ENCODE peak calls at places on chromosomes 3 and 15, in ten cellular contexts. One of them, this sample, is unnamed.

GRCh38 chr3:27544372-27544865 is 60.2 kb upstream of the SLC4A7 start:
- DNase-seq in HFFc6: peak
- DNase-seq in HFF-Myc: no peak
- DNase-seq in GM20000: no peak
- DNase-seq in LNCaP clone FGC: no peak
- DNase-seq in RWPE1: peak
- DNase-seq in nephron progenitor cell: no peak
- DNase-seq in fibroblast of pulmonary artery: peak
- DNase-seq in astrocyte: peak
- DNase-seq in astrocyte of the spinal cord: peak
- DNase-seq in this sample: peak

GRCh38 chr15:26048669-26049068 is 185.5 kb upstream of the ATP10A start:
- DNase-seq in RWPE1: no peak
- DNase-seq in astrocyte of the spinal cord: no peak
- DNase-seq in LNCaP clone FGC: no peak
- DNase-seq in HFF-Myc: no peak
- DNase-seq in GM20000: no peak
- DNase-seq in fibroblast of pulmonary artery: no peak
- DNase-seq in nephron progenitor cell: no peak
- DNase-seq in HFFc6: no peak
- DNase-seq in astrocyte: no peak
- DNase-seq in this sample: no peak

GRCh38 chr3:178703268-178703975 is 167.2 kb downstream of the KCNMB2 start:
- DNase-seq in LNCaP clone FGC: no peak
- DNase-seq in GM20000: no peak
- DNase-seq in nephron progenitor cell: no peak
- DNase-seq in HFFc6: no peak
- DNase-seq in RWPE1: peak
- DNase-seq in astrocyte of the spinal cord: peak
- DNase-seq in astrocyte: peak
- DNase-seq in fibroblast of pulmonary artery: peak
- DNase-seq in HFF-Myc: peak
- DNase-seq in this sample: peak

GRCh38 chr3:37262816-37263393 is 88.5 kb upstream of the LRRFIP2 start:
- DNase-seq in astrocyte of the spinal cord: peak
- DNase-seq in HFF-Myc: no peak
- DNase-seq in RWPE1: peak
- DNase-seq in fibroblast of pulmonary artery: no peak
- DNase-seq in LNCaP clone FGC: peak
- DNase-seq in HFFc6: peak
- DNase-seq in nephron progenitor cell: no peak
- DNase-seq in GM20000: no peak
- DNase-seq in astrocyte: peak
- DNase-seq in this sample: peak

GRCh38 chr3:12286927-12287726 is 1.7 kb upstream of the PPARG start:
- DNase-seq in GM20000: peak
- DNase-seq in HFFc6: no peak
- DNase-seq in HFF-Myc: no peak
- DNase-seq in LNCaP clone FGC: no peak
- DNase-seq in astrocyte: no peak
- DNase-seq in RWPE1: no peak
- DNase-seq in astrocyte of the spinal cord: no peak
- DNase-seq in nephron progenitor cell: peak
- DNase-seq in fibroblast of pulmonary artery: no peak
- DNase-seq in this sample: no peak

GRCh38 chr3:5186089-5186853 is 1.2 kb upstream of the EDEM1 start:
- DNase-seq in HFFc6: no peak
- DNase-seq in RWPE1: peak
- DNase-seq in LNCaP clone FGC: no peak
- DNase-seq in astrocyte: no peak
- DNase-seq in GM20000: peak
- DNase-seq in HFF-Myc: no peak
- DNase-seq in nephron progenitor cell: no peak
- DNase-seq in astrocyte of the spinal cord: no peak
- DNase-seq in fibroblast of pulmonary artery: no peak
- DNase-seq in this sample: no peak

GRCh38 chr3:43794776-43795175 is 104.0 kb downstream of the ABHD5 start:
- DNase-seq in HFF-Myc: no peak
- DNase-seq in RWPE1: peak
- DNase-seq in HFFc6: peak
- DNase-seq in LNCaP clone FGC: no peak
- DNase-seq in astrocyte of the spinal cord: peak
- DNase-seq in nephron progenitor cell: no peak
- DNase-seq in GM20000: no peak
- DNase-seq in astrocyte: no peak
- DNase-seq in fibroblast of pulmonary artery: no peak
- DNase-seq in this sample: peak

GRCh38 chr3:5390221-5390620 is 202.7 kb downstream of the EDEM1 start:
- DNase-seq in nephron progenitor cell: no peak
- DNase-seq in astrocyte: no peak
- DNase-seq in RWPE1: no peak
- DNase-seq in HFFc6: no peak
- DNase-seq in LNCaP clone FGC: no peak
- DNase-seq in fibroblast of pulmonary artery: no peak
- DNase-seq in astrocyte of the spinal cord: no peak
- DNase-seq in HFF-Myc: no peak
- DNase-seq in GM20000: no peak
- DNase-seq in this sample: no peak

GRCh38 chr3:163951397-163951987 is 1126.8 kb downstream of the SI start:
- DNase-seq in RWPE1: no peak
- DNase-seq in HFF-Myc: no peak
- DNase-seq in GM20000: no peak
- DNase-seq in nephron progenitor cell: no peak
- DNase-seq in astrocyte: no peak
- DNase-seq in LNCaP clone FGC: peak
- DNase-seq in astrocyte of the spinal cord: peak
- DNase-seq in HFFc6: no peak
- DNase-seq in fibroblast of pulmonary artery: no peak
- DNase-seq in this sample: no peak

GRCh38 chr3:171376125-171376947 is 83.9 kb downstream of the TNIK start:
- DNase-seq in HFFc6: peak
- DNase-seq in astrocyte of the spinal cord: peak
- DNase-seq in nephron progenitor cell: no peak
- DNase-seq in LNCaP clone FGC: no peak
- DNase-seq in HFF-Myc: no peak
- DNase-seq in fibroblast of pulmonary artery: peak
- DNase-seq in RWPE1: no peak
- DNase-seq in GM20000: no peak
- DNase-seq in astrocyte: no peak
- DNase-seq in this sample: peak

GRCh38 chr3:138834359-138835176 is at the start of gene PIK3CB:
- DNase-seq in HFFc6: peak
- DNase-seq in RWPE1: peak
- DNase-seq in astrocyte: peak
- DNase-seq in astrocyte of the spinal cord: peak
- DNase-seq in LNCaP clone FGC: peak
- DNase-seq in GM20000: peak
- DNase-seq in nephron progenitor cell: peak
- DNase-seq in fibroblast of pulmonary artery: peak
- DNase-seq in HFF-Myc: no peak
- DNase-seq in this sample: peak
- TF ChIP-seq CTCF in HFFc6: peak
- TF ChIP-seq CTCF in RWPE1: peak
- TF ChIP-seq CTCF in astrocyte: no peak
- TF ChIP-seq CTCF in astrocyte of the spinal cord: peak
- TF ChIP-seq CTCF in LNCaP clone FGC: peak
- TF ChIP-seq CTCF in GM20000: peak
- TF ChIP-seq CTCF in nephron progenitor cell: no peak
- TF ChIP-seq CTCF in fibroblast of pulmonary artery: no peak
- TF ChIP-seq CTCF in HFF-Myc: no peak
- TF ChIP-seq CTCF in this sample: no peak

GRCh38 chr3:123880998-123881561 is 3.1 kb downstream of the MYLK start:
- DNase-seq in GM20000: no peak
- DNase-seq in LNCaP clone FGC: no peak
- DNase-seq in astrocyte of the spinal cord: peak
- DNase-seq in nephron progenitor cell: peak
- DNase-seq in HFFc6: peak
- DNase-seq in fibroblast of pulmonary artery: peak
- DNase-seq in RWPE1: no peak
- DNase-seq in HFF-Myc: peak
- DNase-seq in astrocyte: peak
- DNase-seq in this sample: peak

GRCh38 chr3:123877965-123878364 is 6.2 kb downstream of the MYLK start:
- DNase-seq in GM20000: no peak
- DNase-seq in HFFc6: no peak
- DNase-seq in LNCaP clone FGC: no peak
- DNase-seq in nephron progenitor cell: no peak
- DNase-seq in astrocyte: no peak
- DNase-seq in HFF-Myc: no peak
- DNase-seq in astrocyte of the spinal cord: no peak
- DNase-seq in RWPE1: no peak
- DNase-seq in fibroblast of pulmonary artery: no peak
- DNase-seq in this sample: no peak

GRCh38 chr3:123878807-123879206 is 5.3 kb downstream of the MYLK start:
- DNase-seq in fibroblast of pulmonary artery: no peak
- DNase-seq in HFFc6: no peak
- DNase-seq in LNCaP clone FGC: no peak
- DNase-seq in HFF-Myc: no peak
- DNase-seq in astrocyte of the spinal cord: no peak
- DNase-seq in astrocyte: no peak
- DNase-seq in nephron progenitor cell: no peak
- DNase-seq in GM20000: no peak
- DNase-seq in RWPE1: no peak
- DNase-seq in this sample: no peak

GRCh38 chr3:123877466-123877865 is 6.7 kb downstream of the MYLK start:
- DNase-seq in fibroblast of pulmonary artery: no peak
- DNase-seq in LNCaP clone FGC: no peak
- DNase-seq in nephron progenitor cell: no peak
- DNase-seq in RWPE1: no peak
- DNase-seq in HFF-Myc: no peak
- DNase-seq in GM20000: no peak
- DNase-seq in HFFc6: no peak
- DNase-seq in astrocyte: no peak
- DNase-seq in astrocyte of the spinal cord: no peak
- DNase-seq in this sample: no peak

GRCh38 chr3:123876858-123877257 is 7.3 kb downstream of the MYLK start:
- DNase-seq in fibroblast of pulmonary artery: no peak
- DNase-seq in LNCaP clone FGC: no peak
- DNase-seq in RWPE1: no peak
- DNase-seq in nephron progenitor cell: no peak
- DNase-seq in HFF-Myc: no peak
- DNase-seq in HFFc6: no peak
- DNase-seq in astrocyte of the spinal cord: no peak
- DNase-seq in astrocyte: no peak
- DNase-seq in GM20000: no peak
- DNase-seq in this sample: no peak
- TF ChIP-seq CTCF in fibroblast of pulmonary artery: peak
- TF ChIP-seq CTCF in LNCaP clone FGC: peak
- TF ChIP-seq CTCF in RWPE1: peak
- TF ChIP-seq CTCF in nephron progenitor cell: no peak
- TF ChIP-seq CTCF in HFF-Myc: peak
- TF ChIP-seq CTCF in HFFc6: peak
- TF ChIP-seq CTCF in astrocyte of the spinal cord: no peak
- TF ChIP-seq CTCF in astrocyte: peak
- TF ChIP-seq CTCF in GM20000: no peak
- TF ChIP-seq CTCF in this sample: peak

DNA sequence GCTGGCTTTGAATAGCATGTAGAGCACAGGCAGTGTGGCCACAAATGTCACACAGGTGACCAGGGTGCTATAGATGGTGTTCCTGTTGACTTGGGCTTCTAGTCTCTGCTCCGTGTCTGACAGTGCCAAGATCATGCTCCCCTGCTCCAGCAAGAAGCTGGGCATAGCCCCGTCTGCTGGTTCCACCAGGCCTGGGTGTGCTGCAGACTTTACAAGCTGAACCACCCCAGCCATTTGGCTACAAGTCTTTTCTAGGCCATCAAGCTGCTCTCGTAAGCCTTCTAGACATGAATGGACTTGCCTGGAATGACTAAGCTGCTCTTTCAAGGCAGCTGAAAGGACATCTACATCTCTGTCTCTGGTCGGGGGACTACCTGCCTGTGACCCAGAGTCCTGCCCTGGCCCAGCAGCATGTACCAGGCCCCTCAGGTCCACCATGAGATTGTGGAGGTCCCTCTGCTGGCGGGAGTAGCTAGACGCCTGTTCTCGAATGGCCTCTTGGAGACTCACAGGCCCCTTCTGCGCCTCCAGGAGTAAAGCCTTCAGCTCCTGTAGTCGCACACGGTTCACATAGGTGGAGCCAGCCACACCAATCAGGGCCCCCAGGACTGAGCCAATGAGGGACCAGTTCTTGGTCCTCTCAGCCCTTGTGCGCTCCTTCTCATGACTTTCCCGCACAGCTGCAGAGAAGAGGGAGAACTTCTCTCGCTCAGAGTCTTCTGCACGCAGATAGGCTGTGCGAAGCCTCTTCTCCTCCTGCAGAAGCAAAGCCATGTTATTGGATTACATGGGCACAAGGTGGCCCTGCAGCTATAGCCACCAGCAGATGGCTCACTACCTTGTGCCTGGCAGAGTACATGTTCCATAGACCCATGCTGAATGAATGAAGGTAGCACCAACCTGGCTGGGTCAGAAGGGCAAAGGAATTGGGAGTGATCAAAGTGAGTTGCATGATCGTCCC is 2.8 kb upstream of the PLXNB1 start:
- DNase-seq in HFF-Myc: no peak
- DNase-seq in LNCaP clone FGC: no peak
- DNase-seq in nephron progenitor cell: no peak
- DNase-seq in astrocyte of the spinal cord: no peak
- DNase-seq in GM20000: no peak
- DNase-seq in RWPE1: peak
- DNase-seq in astrocyte: no peak
- DNase-seq in HFFc6: no peak
- DNase-seq in fibroblast of pulmonary artery: no peak
- DNase-seq in this sample: peak
- TF ChIP-seq CTCF in HFF-Myc: peak
- TF ChIP-seq CTCF in LNCaP clone FGC: peak
- TF ChIP-seq CTCF in nephron progenitor cell: no peak
- TF ChIP-seq CTCF in astrocyte of the spinal cord: peak
- TF ChIP-seq CTCF in GM20000: no peak
- TF ChIP-seq CTCF in RWPE1: peak
- TF ChIP-seq CTCF in astrocyte: no peak
- TF ChIP-seq CTCF in HFFc6: peak
- TF ChIP-seq CTCF in fibroblast of pulmonary artery: peak
- TF ChIP-seq CTCF in this sample: peak

DNA sequence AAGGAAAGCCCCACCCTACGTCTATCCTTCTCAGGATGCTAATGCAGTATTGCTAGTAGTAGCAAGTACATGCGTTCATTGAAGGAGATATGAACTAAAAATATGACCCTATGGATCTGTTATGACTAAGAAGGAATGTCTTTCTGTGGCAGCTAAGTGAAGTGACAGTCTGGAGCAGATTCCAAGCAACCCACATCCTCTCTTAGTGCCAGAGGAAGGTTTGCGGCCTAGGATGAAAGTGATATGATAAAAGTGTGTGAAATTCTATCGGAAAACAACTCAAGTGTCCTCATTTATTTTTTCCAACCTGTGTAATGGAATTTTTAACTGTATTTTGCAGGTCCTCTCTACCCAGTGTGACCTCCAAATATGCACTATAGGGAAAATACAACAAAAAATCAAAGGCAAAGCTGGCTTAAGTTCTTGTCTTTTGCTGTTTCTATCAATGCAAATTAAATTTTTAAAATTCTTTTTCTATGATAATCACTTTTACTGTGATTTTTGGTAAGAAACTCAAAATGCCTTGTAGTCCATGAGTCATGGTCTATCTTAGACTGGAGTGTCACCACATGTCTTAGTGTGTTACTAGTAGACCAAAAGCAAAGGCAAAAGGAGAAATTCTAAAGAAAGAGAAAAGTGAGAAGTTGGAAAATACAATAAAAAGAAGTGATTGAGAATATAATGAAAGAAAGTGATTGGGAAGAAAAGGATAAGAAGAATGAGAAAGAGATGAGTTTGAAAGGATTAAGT is 161.2 kb upstream of the TMCO5A start:
- DNase-seq in astrocyte of the spinal cord: peak
- DNase-seq in astrocyte: peak
- DNase-seq in nephron progenitor cell: no peak
- DNase-seq in fibroblast of pulmonary artery: peak
- DNase-seq in GM20000: no peak
- DNase-seq in HFFc6: peak
- DNase-seq in HFF-Myc: no peak
- DNase-seq in RWPE1: no peak
- DNase-seq in LNCaP clone FGC: no peak
- DNase-seq in this sample: peak
- TF ChIP-seq CTCF in astrocyte of the spinal cord: no peak
- TF ChIP-seq CTCF in astrocyte: no peak
- TF ChIP-seq CTCF in nephron progenitor cell: no peak
- TF ChIP-seq CTCF in fibroblast of pulmonary artery: no peak
- TF ChIP-seq CTCF in GM20000: no peak
- TF ChIP-seq CTCF in HFFc6: no peak
- TF ChIP-seq CTCF in HFF-Myc: no peak
- TF ChIP-seq CTCF in RWPE1: no peak
- TF ChIP-seq CTCF in LNCaP clone FGC: no peak
- TF ChIP-seq CTCF in this sample: no peak